ENCODE peak calls at places on chromosomes 16 and 17, in four cellular contexts. T, Y, N and H are unnamed samples.

GRCh38 chr17:19718613-19719364 is 2.4 kb upstream of the SLC47A2 start:
- DNase-seq in T (no peak), Y (no peak), N (no peak), H (peak)

GRCh38 chr16:48381201-48381600 is 4.0 kb downstream of the SIAH1 start:
- DNase-seq in T (no peak), Y (no peak), N (no peak), H (peak)

GRCh38 chr17:43637563-43638323 is 24.0 kb downstream of the MEOX1 start:
- DNase-seq in T (no peak), Y (no peak), N (no peak), H (no peak)

GRCh38 chr16:15401972-15402371 is 6.4 kb downstream of the MPV17L start:
- DNase-seq in T (no peak), Y (no peak), N (no peak), H (no peak)

GRCh38 chr16:77833906-77834599 is 45.7 kb downstream of the VAT1L start:
- DNase-seq in T (peak), Y (no peak), N (no peak), H (peak)

GRCh38 chr16:12737563-12737962 is 66.1 kb downstream of the CPPED1 start:
- DNase-seq in T (no peak), Y (no peak), N (no peak), H (no peak)

GRCh38 chr17:57988301-57989010 is 402 bp upstream of the VEZF1 start:
- DNase-seq in T (peak), Y (peak), N (peak), H (peak)

GRCh38 chr16:56477096-56477878 is 25.9 kb downstream of the OGFOD1 start:
- DNase-seq in T (peak), Y (no peak), N (no peak), H (peak)